ENCODE peak calls at places on chromosomes 2 and 18, in four cellular contexts. One of them, this sample, is unnamed.

GRCh38 chr2:68828887-68829708 is 42.1 kb downstream of the BMP10 start:
- DNase-seq in fibroblast of mammary gland: peak
- DNase-seq in activated CD4-positive, alpha-beta T cell treated with anti-CD3 and anti-CD28 coated beads, Interleukin-2, amount 10 ng/mL, durations not matched to agents 7 days and 5 days: peak
- DNase-seq in NCI-H774: peak
- DNase-seq in this sample: peak

GRCh38 chr2:191318037-191318728 is 73.0 kb downstream of the MYO1B start:
- DNase-seq in fibroblast of mammary gland: peak
- DNase-seq in activated CD4-positive, alpha-beta T cell treated with anti-CD3 and anti-CD28 coated beads, Interleukin-2, amount 10 ng/mL, durations not matched to agents 7 days and 5 days: no peak
- DNase-seq in NCI-H774: no peak
- DNase-seq in this sample: peak

GRCh38 chr2:151905963-151906632 is 77.9 kb upstream of the ARL5A start:
- DNase-seq in fibroblast of mammary gland: peak
- DNase-seq in activated CD4-positive, alpha-beta T cell treated with anti-CD3 and anti-CD28 coated beads, Interleukin-2, amount 10 ng/mL, durations not matched to agents 7 days and 5 days: no peak
- DNase-seq in NCI-H774: no peak
- DNase-seq in this sample: no peak

GRCh38 chr2:41863062-41863461 is 184.8 kb upstream of the PKDCC start:
- DNase-seq in fibroblast of mammary gland: no peak
- DNase-seq in activated CD4-positive, alpha-beta T cell treated with anti-CD3 and anti-CD28 coated beads, Interleukin-2, amount 10 ng/mL, durations not matched to agents 7 days and 5 days: no peak
- DNase-seq in NCI-H774: no peak
- DNase-seq in this sample: no peak

GRCh38 chr18:6781846-6782245 is 52.3 kb downstream of the ARHGAP28 start:
- DNase-seq in fibroblast of mammary gland: peak
- DNase-seq in activated CD4-positive, alpha-beta T cell treated with anti-CD3 and anti-CD28 coated beads, Interleukin-2, amount 10 ng/mL, durations not matched to agents 7 days and 5 days: no peak
- DNase-seq in NCI-H774: no peak
- DNase-seq in this sample: peak

GRCh38 chr18:7950380-7951143 is 383.4 kb downstream of the PTPRM start:
- DNase-seq in fibroblast of mammary gland: peak
- DNase-seq in activated CD4-positive, alpha-beta T cell treated with anti-CD3 and anti-CD28 coated beads, Interleukin-2, amount 10 ng/mL, durations not matched to agents 7 days and 5 days: no peak
- DNase-seq in NCI-H774: no peak
- DNase-seq in this sample: peak

GRCh38 chr2:213235741-213236140 is 48.5 kb upstream of the SPAG16 start:
- DNase-seq in fibroblast of mammary gland: no peak
- DNase-seq in activated CD4-positive, alpha-beta T cell treated with anti-CD3 and anti-CD28 coated beads, Interleukin-2, amount 10 ng/mL, durations not matched to agents 7 days and 5 days: no peak
- DNase-seq in NCI-H774: no peak
- DNase-seq in this sample: no peak

GRCh38 chr2:224195954-224196571 is 157.0 kb upstream of the SERPINE2 start:
- DNase-seq in fibroblast of mammary gland: no peak
- DNase-seq in activated CD4-positive, alpha-beta T cell treated with anti-CD3 and anti-CD28 coated beads, Interleukin-2, amount 10 ng/mL, durations not matched to agents 7 days and 5 days: no peak
- DNase-seq in NCI-H774: no peak
- DNase-seq in this sample: peak

GRCh38 chr2:14828223-14828622 is 195.7 kb downstream of the LRATD1 start:
- DNase-seq in fibroblast of mammary gland: no peak
- DNase-seq in activated CD4-positive, alpha-beta T cell treated with anti-CD3 and anti-CD28 coated beads, Interleukin-2, amount 10 ng/mL, durations not matched to agents 7 days and 5 days: no peak
- DNase-seq in NCI-H774: no peak
- DNase-seq in this sample: no peak

GRCh38 chr18:58605027-58606020 is 23.6 kb downstream of the ALPK2 start:
- DNase-seq in fibroblast of mammary gland: peak
- DNase-seq in activated CD4-positive, alpha-beta T cell treated with anti-CD3 and anti-CD28 coated beads, Interleukin-2, amount 10 ng/mL, durations not matched to agents 7 days and 5 days: peak
- DNase-seq in NCI-H774: no peak
- DNase-seq in this sample: peak

GRCh38 chr2:23127465-23127864 is 257.5 kb upstream of the KLHL29 start:
- DNase-seq in fibroblast of mammary gland: no peak
- DNase-seq in activated CD4-positive, alpha-beta T cell treated with anti-CD3 and anti-CD28 coated beads, Interleukin-2, amount 10 ng/mL, durations not matched to agents 7 days and 5 days: no peak
- DNase-seq in NCI-H774: no peak
- DNase-seq in this sample: no peak

GRCh38 chr18:76377359-76377756 is 117.7 kb downstream of the ZNF516 start:
- DNase-seq in fibroblast of mammary gland: no peak
- DNase-seq in activated CD4-positive, alpha-beta T cell treated with anti-CD3 and anti-CD28 coated beads, Interleukin-2, amount 10 ng/mL, durations not matched to agents 7 days and 5 days: no peak
- DNase-seq in NCI-H774: no peak
- DNase-seq in this sample: no peak

GRCh38 chr2:74597456-74597855 is 42.9 kb downstream of the DOK1 start:
- DNase-seq in fibroblast of mammary gland: peak
- DNase-seq in activated CD4-positive, alpha-beta T cell treated with anti-CD3 and anti-CD28 coated beads, Interleukin-2, amount 10 ng/mL, durations not matched to agents 7 days and 5 days: no peak
- DNase-seq in NCI-H774: no peak
- DNase-seq in this sample: peak

GRCh38 chr2:177464549-177464948 is 72.0 kb downstream of the AGPS start:
- DNase-seq in fibroblast of mammary gland: no peak
- DNase-seq in activated CD4-positive, alpha-beta T cell treated with anti-CD3 and anti-CD28 coated beads, Interleukin-2, amount 10 ng/mL, durations not matched to agents 7 days and 5 days: no peak
- DNase-seq in NCI-H774: no peak
- DNase-seq in this sample: no peak

GRCh38 chr2:43124667-43125057 is 101.7 kb downstream of the ZFP36L2 start:
- DNase-seq in fibroblast of mammary gland: no peak
- DNase-seq in activated CD4-positive, alpha-beta T cell treated with anti-CD3 and anti-CD28 coated beads, Interleukin-2, amount 10 ng/mL, durations not matched to agents 7 days and 5 days: no peak
- DNase-seq in NCI-H774: no peak
- DNase-seq in this sample: no peak

GRCh38 chr18:13813271-13813849 is 10.6 kb upstream of the MC5R start:
- DNase-seq in fibroblast of mammary gland: peak
- DNase-seq in activated CD4-positive, alpha-beta T cell treated with anti-CD3 and anti-CD28 coated beads, Interleukin-2, amount 10 ng/mL, durations not matched to agents 7 days and 5 days: peak
- DNase-seq in NCI-H774: peak
- DNase-seq in this sample: peak

GRCh38 chr2:209463226-209463625 is 39.4 kb downstream of the MAP2 start:
- DNase-seq in fibroblast of mammary gland: no peak
- DNase-seq in activated CD4-positive, alpha-beta T cell treated with anti-CD3 and anti-CD28 coated beads, Interleukin-2, amount 10 ng/mL, durations not matched to agents 7 days and 5 days: no peak
- DNase-seq in NCI-H774: no peak
- DNase-seq in this sample: no peak

GRCh38 chr18:77173274-77174030 is 40.9 kb upstream of the MBP start:
- DNase-seq in fibroblast of mammary gland: no peak
- DNase-seq in activated CD4-positive, alpha-beta T cell treated with anti-CD3 and anti-CD28 coated beads, Interleukin-2, amount 10 ng/mL, durations not matched to agents 7 days and 5 days: no peak
- DNase-seq in NCI-H774: no peak
- DNase-seq in this sample: no peak

GRCh38 chr2:226080323-226080722 is 680.8 kb downstream of the NYAP2 start:
- DNase-seq in fibroblast of mammary gland: peak
- DNase-seq in activated CD4-positive, alpha-beta T cell treated with anti-CD3 and anti-CD28 coated beads, Interleukin-2, amount 10 ng/mL, durations not matched to agents 7 days and 5 days: no peak
- DNase-seq in NCI-H774: no peak
- DNase-seq in this sample: peak

GRCh38 chr2:237952851-237953250 is 14.0 kb upstream of the UBE2F start:
- DNase-seq in fibroblast of mammary gland: no peak
- DNase-seq in activated CD4-positive, alpha-beta T cell treated with anti-CD3 and anti-CD28 coated beads, Interleukin-2, amount 10 ng/mL, durations not matched to agents 7 days and 5 days: no peak
- DNase-seq in NCI-H774: no peak
- DNase-seq in this sample: no peak

GRCh38 chr18:40529478-40529877 is 1425.6 kb upstream of the PIK3C3 start:
- DNase-seq in fibroblast of mammary gland: peak
- DNase-seq in activated CD4-positive, alpha-beta T cell treated with anti-CD3 and anti-CD28 coated beads, Interleukin-2, amount 10 ng/mL, durations not matched to agents 7 days and 5 days: no peak
- DNase-seq in NCI-H774: no peak
- DNase-seq in this sample: no peak

GRCh38 chr2:28654981-28655322 is 96.7 kb upstream of the PPP1CB start:
- DNase-seq in fibroblast of mammary gland: no peak
- DNase-seq in activated CD4-positive, alpha-beta T cell treated with anti-CD3 and anti-CD28 coated beads, Interleukin-2, amount 10 ng/mL, durations not matched to agents 7 days and 5 days: no peak
- DNase-seq in NCI-H774: no peak
- DNase-seq in this sample: peak

GRCh38 chr2:225429718-225430117 is 30.2 kb downstream of the NYAP2 start:
- DNase-seq in fibroblast of mammary gland: peak
- DNase-seq in activated CD4-positive, alpha-beta T cell treated with anti-CD3 and anti-CD28 coated beads, Interleukin-2, amount 10 ng/mL, durations not matched to agents 7 days and 5 days: no peak
- DNase-seq in NCI-H774: peak
- DNase-seq in this sample: peak

GRCh38 chr2:20671036-20671735 is 4.2 kb downstream of the GDF7 start:
- DNase-seq in fibroblast of mammary gland: no peak
- DNase-seq in activated CD4-positive, alpha-beta T cell treated with anti-CD3 and anti-CD28 coated beads, Interleukin-2, amount 10 ng/mL, durations not matched to agents 7 days and 5 days: no peak
- DNase-seq in NCI-H774: no peak
- DNase-seq in this sample: no peak

GRCh38 chr2:54673501-54673998 is 49.9 kb upstream of the EML6 start:
- DNase-seq in fibroblast of mammary gland: peak
- DNase-seq in activated CD4-positive, alpha-beta T cell treated with anti-CD3 and anti-CD28 coated beads, Interleukin-2, amount 10 ng/mL, durations not matched to agents 7 days and 5 days: peak
- DNase-seq in NCI-H774: no peak
- DNase-seq in this sample: peak

GRCh38 chr18:45046961-45047360 is 366.3 kb downstream of the SETBP1 start:
- DNase-seq in fibroblast of mammary gland: no peak
- DNase-seq in activated CD4-positive, alpha-beta T cell treated with anti-CD3 and anti-CD28 coated beads, Interleukin-2, amount 10 ng/mL, durations not matched to agents 7 days and 5 days: no peak
- DNase-seq in NCI-H774: no peak
- DNase-seq in this sample: no peak

GRCh38 chr2:237695201-237695780 is 67.9 kb downstream of the LRRFIP1 start:
- DNase-seq in fibroblast of mammary gland: peak
- DNase-seq in activated CD4-positive, alpha-beta T cell treated with anti-CD3 and anti-CD28 coated beads, Interleukin-2, amount 10 ng/mL, durations not matched to agents 7 days and 5 days: peak
- DNase-seq in NCI-H774: no peak
- DNase-seq in this sample: peak

GRCh38 chr18:4203525-4203924 is 251.6 kb downstream of the DLGAP1 start:
- DNase-seq in fibroblast of mammary gland: no peak
- DNase-seq in activated CD4-positive, alpha-beta T cell treated with anti-CD3 and anti-CD28 coated beads, Interleukin-2, amount 10 ng/mL, durations not matched to agents 7 days and 5 days: no peak
- DNase-seq in NCI-H774: no peak
- DNase-seq in this sample: no peak

GRCh38 chr2:195445639-195446038 is 211.4 kb upstream of the SLC39A10 start:
- DNase-seq in fibroblast of mammary gland: peak
- DNase-seq in activated CD4-positive, alpha-beta T cell treated with anti-CD3 and anti-CD28 coated beads, Interleukin-2, amount 10 ng/mL, durations not matched to agents 7 days and 5 days: no peak
- DNase-seq in NCI-H774: no peak
- DNase-seq in this sample: no peak

GRCh38 chr2:199057936-199058335 is 399.8 kb downstream of the SATB2 start:
- DNase-seq in fibroblast of mammary gland: no peak
- DNase-seq in activated CD4-positive, alpha-beta T cell treated with anti-CD3 and anti-CD28 coated beads, Interleukin-2, amount 10 ng/mL, durations not matched to agents 7 days and 5 days: no peak
- DNase-seq in NCI-H774: no peak
- DNase-seq in this sample: no peak

GRCh38 chr2:101777337-101777736 is 79.8 kb downstream of the MAP4K4 start:
- DNase-seq in fibroblast of mammary gland: no peak
- DNase-seq in activated CD4-positive, alpha-beta T cell treated with anti-CD3 and anti-CD28 coated beads, Interleukin-2, amount 10 ng/mL, durations not matched to agents 7 days and 5 days: no peak
- DNase-seq in NCI-H774: no peak
- DNase-seq in this sample: no peak

GRCh38 chr2:96317584-96317997 is 7.5 kb upstream of the ITPRIPL1 start:
- DNase-seq in fibroblast of mammary gland: no peak
- DNase-seq in activated CD4-positive, alpha-beta T cell treated with anti-CD3 and anti-CD28 coated beads, Interleukin-2, amount 10 ng/mL, durations not matched to agents 7 days and 5 days: no peak
- DNase-seq in NCI-H774: no peak
- DNase-seq in this sample: no peak

GRCh38 chr2:149068225-149068995 is 29.9 kb downstream of the LYPD6B start:
- DNase-seq in fibroblast of mammary gland: no peak
- DNase-seq in activated CD4-positive, alpha-beta T cell treated with anti-CD3 and anti-CD28 coated beads, Interleukin-2, amount 10 ng/mL, durations not matched to agents 7 days and 5 days: no peak
- DNase-seq in NCI-H774: no peak
- DNase-seq in this sample: no peak

GRCh38 chr2:62149708-62150107 is 46.2 kb upstream of the B3GNT2 start:
- DNase-seq in fibroblast of mammary gland: peak
- DNase-seq in activated CD4-positive, alpha-beta T cell treated with anti-CD3 and anti-CD28 coated beads, Interleukin-2, amount 10 ng/mL, durations not matched to agents 7 days and 5 days: no peak
- DNase-seq in NCI-H774: no peak
- DNase-seq in this sample: peak

GRCh38 chr2:105926960-105927678 is 182.4 kb downstream of the NCK2 start:
- DNase-seq in fibroblast of mammary gland: no peak
- DNase-seq in activated CD4-positive, alpha-beta T cell treated with anti-CD3 and anti-CD28 coated beads, Interleukin-2, amount 10 ng/mL, durations not matched to agents 7 days and 5 days: peak
- DNase-seq in NCI-H774: no peak
- DNase-seq in this sample: no peak

GRCh38 chr2:85455552-85456090 is 37.1 kb downstream of the SH2D6 start:
- DNase-seq in fibroblast of mammary gland: no peak
- DNase-seq in activated CD4-positive, alpha-beta T cell treated with anti-CD3 and anti-CD28 coated beads, Interleukin-2, amount 10 ng/mL, durations not matched to agents 7 days and 5 days: no peak
- DNase-seq in NCI-H774: no peak
- DNase-seq in this sample: no peak

GRCh38 chr2:64000630-64001381 is 18.4 kb downstream of the VPS54 start:
- DNase-seq in fibroblast of mammary gland: no peak
- DNase-seq in activated CD4-positive, alpha-beta T cell treated with anti-CD3 and anti-CD28 coated beads, Interleukin-2, amount 10 ng/mL, durations not matched to agents 7 days and 5 days: no peak
- DNase-seq in NCI-H774: no peak
- DNase-seq in this sample: no peak

GRCh38 chr2:72862239-72862988 is 24.8 kb upstream of the SPR start:
- DNase-seq in fibroblast of mammary gland: peak
- DNase-seq in activated CD4-positive, alpha-beta T cell treated with anti-CD3 and anti-CD28 coated beads, Interleukin-2, amount 10 ng/mL, durations not matched to agents 7 days and 5 days: peak
- DNase-seq in NCI-H774: peak
- DNase-seq in this sample: peak

GRCh38 chr2:191539068-191539467 is 138.9 kb upstream of the NABP1 start:
- DNase-seq in fibroblast of mammary gland: peak
- DNase-seq in activated CD4-positive, alpha-beta T cell treated with anti-CD3 and anti-CD28 coated beads, Interleukin-2, amount 10 ng/mL, durations not matched to agents 7 days and 5 days: peak
- DNase-seq in NCI-H774: no peak
- DNase-seq in this sample: peak

GRCh38 chr2:205073433-205074020 is 528.3 kb downstream of the PARD3B start:
- DNase-seq in fibroblast of mammary gland: no peak
- DNase-seq in activated CD4-positive, alpha-beta T cell treated with anti-CD3 and anti-CD28 coated beads, Interleukin-2, amount 10 ng/mL, durations not matched to agents 7 days and 5 days: no peak
- DNase-seq in NCI-H774: no peak
- DNase-seq in this sample: no peak